ENCODE peak calls at places on chromosomes 11 and 22, in five cellular contexts. P is Peyer's patch, Z is BE2C, I is lower lobe of right lung, B is astrocyte of the cerebellum. A is an unnamed sample.

GRCh38 chr11:73939096-73939495 is 11.7 kb upstream of the DNAJB13 start:
- DNase-seq in B (no peak), I (no peak), P (no peak), Z (no peak), A (no peak)

GRCh38 chr22:47847281-47847890 is 1084.9 kb downstream of the TBC1D22A start:
- DNase-seq in I (no peak), Z (no peak), B (no peak), P (no peak), A (no peak)

GRCh38 chr22:44711236-44711560 is 9.2 kb downstream of the PRR5 start:
- DNase-seq in B (no peak), Z (no peak), I (no peak), P (no peak), A (no peak)

GRCh38 chr11:121063728-121064127 is 37.3 kb upstream of the TECTA start:
- DNase-seq in Z (peak), P (no peak), I (no peak), B (no peak), A (no peak)

GRCh38 chr11:12717851-12718291 is 43.6 kb downstream of the TEAD1 start:
- DNase-seq in Z (no peak), I (no peak), P (no peak), B (no peak), A (no peak)

GRCh38 chr11:118176400-118177134 is at the start of gene SCN2B:
- DNase-seq in B (no peak), P (no peak), I (no peak), Z (no peak), A (no peak)

GRCh38 chr11:74282421-74282820 is 29.0 kb downstream of the P4HA3 start:
- DNase-seq in P (no peak), I (peak), B (no peak), Z (no peak), A (no peak)

GRCh38 chr11:13045734-13046133 is 36.6 kb downstream of the RASSF10 start:
- DNase-seq in B (no peak), P (no peak), I (no peak), Z (no peak), A (no peak)

GRCh38 chr22:44755000-44755399 is 2.6 kb downstream of the ARHGAP8 start:
- DNase-seq in Z (no peak), B (no peak), P (no peak), I (no peak), A (no peak)

GRCh38 chr22:19430890-19431541 is 517 bp downstream of the HIRA start:
- DNase-seq in P (peak), Z (peak), B (no peak), I (peak), A (peak)

GRCh38 chr11:35009191-35009940 is 92.9 kb downstream of the PDHX start:
- DNase-seq in I (no peak), B (peak), P (no peak), Z (no peak), A (no peak)

GRCh38 chr22:27800250-27801131 is 1.1 kb downstream of the MN1 start:
- DNase-seq in I (no peak), P (no peak), Z (no peak), B (no peak), A (no peak)

GRCh38 chr11:77039491-77040400 is 5.5 kb downstream of the B3GNT6 start:
- DNase-seq in B (no peak), I (no peak), P (no peak), Z (peak), A (no peak)

GRCh38 chr22:19807161-19807913 is 46.8 kb downstream of the TBX1 start:
- DNase-seq in I (peak), B (no peak), P (no peak), Z (no peak), A (no peak)

GRCh38 chr22:25942126-25942988 is 200.4 kb downstream of the MYO18B start:
- DNase-seq in P (no peak), Z (peak), I (no peak), B (no peak), A (no peak)

GRCh38 chr11:128476729-128477128 is 110.6 kb downstream of the ETS1 start:
- DNase-seq in Z (no peak), P (peak), B (no peak), I (no peak), A (no peak)

GRCh38 chr11:86727105-86727504 is 54.7 kb upstream of the ME3 start:
- DNase-seq in I (no peak), P (no peak), B (no peak), Z (no peak), A (no peak)

GRCh38 chr11:60753309-60753708 is 3.4 kb upstream of the MS4A15 start:
- DNase-seq in B (no peak), Z (no peak), P (no peak), I (no peak), A (no peak)

GRCh38 chr11:106447631-106448191 is 370.2 kb downstream of the AASDHPPT start:
- DNase-seq in Z (no peak), I (no peak), P (no peak), B (no peak), A (no peak)

GRCh38 chr11:78344114-78344513 is 73.5 kb downstream of the GAB2 start:
- DNase-seq in Z (no peak), P (no peak), I (no peak), B (no peak), A (no peak)

GRCh38 chr11:23494981-23495380 is 634.7 kb upstream of the CCDC179 start:
- DNase-seq in B (no peak), Z (no peak), P (no peak), I (no peak), A (no peak)

GRCh38 chr11:57396744-57397143 is 6.3 kb upstream of the PRG2 start:
- DNase-seq in I (no peak), P (no peak), Z (no peak), B (no peak), A (no peak)

GRCh38 chr11:3037041-3037944 is 19.9 kb downstream of the CARS1 start:
- DNase-seq in I (peak), P (peak), Z (peak), B (peak), A (peak)

GRCh38 chr11:75152651-75153553 is 2.0 kb downstream of the SLCO2B1 start:
- DNase-seq in I (no peak), P (no peak), Z (no peak), B (no peak), A (no peak)

GRCh38 chr11:67600324-67601029 is 6.3 kb upstream of the NDUFV1 start:
- DNase-seq in P (peak), I (no peak), B (no peak), Z (no peak), A (no peak)

GRCh38 chr11:120912504-120912903 is 111.4 kb upstream of the TBCEL start:
- DNase-seq in P (no peak), I (no peak), Z (no peak), B (peak), A (no peak)

GRCh38 chr11:70176940-70177689 is 26.0 kb upstream of the FADD start:
- DNase-seq in I (peak), P (no peak), Z (peak), B (no peak), A (peak)

GRCh38 chr11:77179048-77179447 is 51.0 kb downstream of the MYO7A start:
- DNase-seq in I (no peak), P (no peak), Z (no peak), B (no peak), A (no peak)

GRCh38 chr22:43090130-43090789 is 1.1 kb upstream of the TTLL1 start:
- DNase-seq in Z (peak), B (peak), P (peak), I (peak), A (peak)

GRCh38 chr22:22348127-22348814 is 103.7 kb downstream of the VPREB1 start:
- DNase-seq in B (no peak), Z (no peak), P (no peak), I (no peak), A (no peak)

GRCh38 chr11:2574553-2575535 is 125.0 kb downstream of the KCNQ1OT1 start:
- DNase-seq in Z (peak), I (peak), B (no peak), P (no peak), A (no peak)

GRCh38 chr11:26522912-26523610 is 49.0 kb downstream of the MUC15 start:
- DNase-seq in I (no peak), P (no peak), B (peak), Z (no peak), A (no peak)

GRCh38 chr11:116173506-116173905 is 599.3 kb downstream of the BUD13 start:
- DNase-seq in P (no peak), B (no peak), Z (no peak), I (no peak), A (no peak)

GRCh38 chr22:24502540-24502939 is 7.4 kb downstream of the UPB1 start:
- DNase-seq in I (no peak), B (no peak), P (no peak), Z (no peak), A (no peak)

GRCh38 chr22:24503137-24503850 is 8.2 kb downstream of the UPB1 start:
- DNase-seq in Z (peak), P (peak), I (peak), B (peak), A (no peak)

GRCh38 chr22:24505337-24505736 is 10.2 kb downstream of the UPB1 start:
- DNase-seq in I (no peak), P (no peak), Z (no peak), B (no peak), A (no peak)

GRCh38 chr22:24501366-24502005 is 6.4 kb downstream of the UPB1 start:
- DNase-seq in I (no peak), Z (no peak), B (no peak), P (no peak), A (no peak)

DNA sequence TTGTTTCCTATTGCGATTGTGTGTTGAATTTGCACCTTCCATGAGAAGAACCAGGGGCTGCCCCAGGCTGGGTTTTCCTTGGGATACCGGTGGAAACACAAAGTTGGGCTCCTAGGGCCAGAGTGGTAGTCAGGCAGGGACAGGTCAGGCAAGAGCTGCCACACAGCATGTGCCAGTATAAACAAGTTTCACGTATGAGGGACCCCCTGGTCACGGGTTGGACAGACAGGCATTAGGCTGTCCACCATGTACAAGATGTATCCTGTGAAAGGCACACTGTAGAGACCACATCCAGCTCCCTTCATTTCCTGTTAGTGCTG is 8.7 kb downstream of the UPB1 start:
- DNase-seq in P (no peak), I (no peak), B (no peak), Z (no peak), A (no peak)
- TF ChIP-seq CTCF in P (no peak), I (no peak), B (no peak), Z (no peak), A (no peak)

GRCh38 chr22:50140615-50141014 is 29.9 kb upstream of the PANX2 start:
- DNase-seq in I (no peak), B (no peak), P (no peak), Z (no peak), A (no peak)

GRCh38 chr22:50139843-50140415 is 30.6 kb upstream of the PANX2 start:
- DNase-seq in B (no peak), Z (no peak), P (no peak), I (no peak), A (no peak)

GRCh38 chr22:50141462-50141861 is 29.1 kb upstream of the PANX2 start:
- DNase-seq in P (no peak), I (no peak), B (no peak), Z (no peak), A (no peak)

GRCh38 chr22:50143096-50143495 is 27.4 kb upstream of the PANX2 start:
- DNase-seq in B (no peak), P (no peak), Z (no peak), I (no peak), A (no peak)

DNA sequence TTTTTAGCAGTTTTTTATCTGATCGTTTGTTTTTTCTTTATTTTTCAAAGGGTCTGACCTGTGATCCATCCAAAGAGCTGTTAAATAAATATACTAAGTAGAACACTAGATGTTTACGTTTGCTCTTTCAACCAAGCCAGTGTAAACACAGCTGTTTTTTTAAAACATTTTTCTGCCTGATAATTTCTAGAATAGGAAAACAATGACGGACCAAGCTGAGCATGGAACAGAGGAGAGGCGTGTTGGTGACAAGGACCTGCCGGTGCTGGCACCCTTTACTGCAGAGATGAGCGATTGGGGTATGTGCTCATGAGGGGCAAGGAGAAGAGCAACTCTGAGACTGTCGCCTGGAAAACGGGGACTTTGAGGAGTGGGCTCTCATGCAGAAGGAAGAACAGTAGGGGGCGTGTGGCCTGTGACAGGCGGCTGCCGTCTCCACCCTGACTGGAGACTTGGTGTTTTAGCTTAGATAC is 28.6 kb upstream of the PANX2 start:
- DNase-seq in B (no peak), Z (no peak), P (no peak), I (no peak), A (no peak)
- TF ChIP-seq CTCF in B (peak), Z (peak), P (no peak), I (no peak), A (no peak)

GRCh38 chr11:36945384-36945783 is 347.3 kb upstream of the RAG2 start:
- DNase-seq in P (no peak), I (no peak), Z (no peak), B (no peak), A (no peak)
- TF ChIP-seq CTCF in P (no peak), I (no peak), Z (peak), B (peak), A (no peak)

GRCh38 chr22:35452351-35452781 is 52.4 kb downstream of the MCM5 start:
- DNase-seq in Z (no peak), I (peak), P (no peak), B (no peak), A (no peak)

GRCh38 chr22:35456757-35457156 is 56.8 kb downstream of the MCM5 start:
- DNase-seq in B (no peak), Z (no peak), I (no peak), P (no peak), A (no peak)

GRCh38 chr22:35455529-35455928 is 55.6 kb downstream of the MCM5 start:
- DNase-seq in Z (no peak), P (no peak), I (no peak), B (no peak), A (no peak)

GRCh38 chr22:35452810-35453743 is 53.1 kb downstream of the MCM5 start:
- DNase-seq in P (no peak), B (no peak), Z (peak), I (no peak), A (no peak)

GRCh38 chr22:35454416-35455054 is 54.6 kb downstream of the MCM5 start:
- DNase-seq in Z (peak), I (no peak), P (no peak), B (no peak), A (no peak)
- TF ChIP-seq CTCF in Z (peak), I (peak), P (no peak), B (no peak), A (no peak)

DNA sequence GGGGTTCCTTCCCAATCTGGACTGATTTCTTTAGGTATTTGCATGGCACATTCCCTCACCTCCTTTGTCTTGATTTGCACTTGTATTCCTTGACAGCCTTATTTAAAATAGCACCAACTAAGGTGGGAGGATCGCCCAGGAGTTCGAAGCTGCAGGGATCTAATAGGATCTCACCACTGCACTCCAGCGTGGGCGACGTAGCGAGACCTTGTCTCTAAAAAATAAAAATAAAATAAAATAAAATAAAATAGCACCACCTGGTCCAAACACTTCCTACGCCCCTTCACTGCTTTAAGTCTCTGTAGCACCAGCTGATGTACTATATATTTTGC is 775 bp downstream of the SLC2A11 start:
- DNase-seq in P (no peak), I (no peak), Z (no peak), B (no peak), A (no peak)
- TF ChIP-seq CTCF in P (no peak), I (no peak), Z (no peak), B (no peak), A (no peak)

GRCh38 chr11:65417702-65418430 is 4.7 kb upstream of the NEAT1 start:
- DNase-seq in Z (no peak), B (no peak), P (peak), I (peak), A (no peak)

GRCh38 chr11:65418431-65418680 is 4.2 kb upstream of the NEAT1 start:
- DNase-seq in B (no peak), Z (no peak), I (no peak), P (peak), A (no peak)

GRCh38 chr11:65419773-65420481 is 2.7 kb upstream of the NEAT1 start:
- DNase-seq in B (peak), Z (peak), I (peak), P (peak), A (peak)

GRCh38 chr11:65419460-65419772 is 3.2 kb upstream of the NEAT1 start:
- DNase-seq in I (peak), P (no peak), B (no peak), Z (no peak), A (no peak)

DNA sequence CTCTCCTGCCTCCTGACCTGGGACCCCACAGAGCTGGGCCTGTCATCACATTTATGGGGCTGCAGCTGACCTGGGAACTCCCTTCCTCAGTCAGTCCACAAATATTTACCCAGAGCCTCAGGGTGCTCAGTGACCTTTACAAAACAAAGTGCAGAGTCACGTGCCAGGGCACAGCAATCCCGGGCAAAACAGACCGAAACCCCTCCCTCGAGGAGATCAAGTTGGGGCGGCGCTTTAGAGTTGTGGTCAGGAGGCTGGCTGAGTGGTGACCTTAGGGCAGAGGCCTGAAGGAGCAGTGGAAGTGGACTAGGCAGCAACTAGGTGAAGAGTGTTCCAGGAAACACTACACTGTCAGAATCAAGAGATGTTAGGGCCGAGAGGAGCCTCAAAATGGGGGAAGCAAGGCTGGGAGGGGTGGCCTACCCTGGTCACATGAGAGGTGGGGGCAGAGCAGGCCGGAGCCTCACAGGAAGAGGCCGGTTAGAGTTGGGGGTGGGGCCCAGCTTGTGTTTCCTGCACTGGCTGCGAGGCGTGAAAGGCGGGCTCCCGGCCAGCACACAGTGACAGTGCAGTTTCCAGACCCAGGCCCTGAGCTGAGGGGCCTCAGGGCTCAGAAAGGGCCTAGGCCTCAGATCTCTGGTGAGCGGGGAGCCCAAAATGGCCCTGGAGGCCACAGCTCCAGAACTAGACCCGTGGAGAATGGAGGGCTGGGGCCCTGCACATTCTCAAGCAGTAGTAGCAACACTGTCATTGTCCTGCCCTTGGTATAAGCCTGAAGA is 3.7 kb upstream of the NEAT1 start:
- DNase-seq in P (peak), Z (peak), I (peak), B (peak), A (peak)
- TF ChIP-seq CTCF in P (no peak), Z (no peak), I (no peak), B (no peak), A (no peak)

GRCh38 chr11:72203163-72203562 is 11.2 kb downstream of the FOLR1 start:
- DNase-seq in P (no peak), B (no peak), I (no peak), Z (no peak), A (no peak)
- TF ChIP-seq CTCF in P (no peak), B (no peak), I (no peak), Z (no peak), A (no peak)

GRCh38 chr11:47980093-47980906 is at the start of gene PTPRJ:
- DNase-seq in I (peak), Z (peak), B (no peak), P (peak), A (peak)
- TF ChIP-seq CTCF in I (no peak), Z (no peak), B (no peak), P (no peak), A (no peak)

GRCh38 chr11:9609002-9609759 is 35.7 kb downstream of the WEE1 start:
- DNase-seq in Z (no peak), I (no peak), B (no peak), P (no peak), A (no peak)

GRCh38 chr11:9607511-9607899 is 34.0 kb downstream of the WEE1 start:
- DNase-seq in B (no peak), I (no peak), P (no peak), Z (no peak), A (no peak)

GRCh38 chr11:9604134-9604533 is 30.7 kb downstream of the WEE1 start:
- DNase-seq in I (no peak), B (no peak), P (no peak), Z (no peak), A (no peak)

GRCh38 chr11:9605742-9606141 is 32.3 kb downstream of the WEE1 start:
- DNase-seq in I (no peak), P (no peak), Z (no peak), B (no peak), A (no peak)

GRCh38 chr11:9606799-9607510 is 33.5 kb downstream of the WEE1 start:
- DNase-seq in I (no peak), Z (no peak), B (no peak), P (no peak), A (no peak)
- TF ChIP-seq CTCF in I (no peak), Z (no peak), B (no peak), P (no peak), A (no peak)

A was measured in ascending aorta.